ENCODE peak calls at places on chromosome 19, in four cellular contexts. One of them, this sample, is unnamed.

GRCh38 chr19:23822735-23823134 is 64.0 kb upstream of the ZNF681 start:
- DNase-seq in A549: no peak
- DNase-seq in HepG2: no peak
- DNase-seq in K562: no peak
- DNase-seq in this sample: no peak

GRCh38 chr19:11243798-11244169 is 4.4 kb downstream of the ANGPTL8 start:
- DNase-seq in A549: no peak
- DNase-seq in HepG2: no peak
- DNase-seq in K562: no peak
- DNase-seq in this sample: no peak

GRCh38 chr19:38543807-38544568 is 73.8 kb downstream of the MAP4K1 start:
- DNase-seq in A549: peak; percentile 96
- DNase-seq in HepG2: peak; percentile 79
- DNase-seq in K562: peak; percentile 99
- DNase-seq in this sample: no peak

GRCh38 chr19:38228491-38229439 is 4.7 kb upstream of the DPF1 start:
- DNase-seq in A549: no peak
- DNase-seq in HepG2: no peak
- DNase-seq in K562: peak; percentile 74
- DNase-seq in this sample: peak; percentile 78

GRCh38 chr19:3818918-3819317 is 32.7 kb upstream of the MATK start:
- DNase-seq in A549: no peak
- DNase-seq in HepG2: no peak
- DNase-seq in K562: no peak
- DNase-seq in this sample: no peak

GRCh38 chr19:8413593-8413923 is 453 bp downstream of the MARCHF2 start:
- DNase-seq in A549: no peak
- DNase-seq in HepG2: no peak
- DNase-seq in K562: no peak
- DNase-seq in this sample: no peak

GRCh38 chr19:50933640-50934039 is 19.2 kb downstream of the KLK5 start:
- DNase-seq in A549: peak; percentile 84
- DNase-seq in HepG2: no peak
- DNase-seq in K562: no peak
- DNase-seq in this sample: no peak

GRCh38 chr19:41753936-41754529 is 1.3 kb upstream of the CEACAM6 start:
- DNase-seq in A549: peak; percentile 69
- DNase-seq in HepG2: peak; percentile 14
- DNase-seq in K562: peak; percentile 26
- DNase-seq in this sample: peak; percentile 79

GRCh38 chr19:10431943-10432735 is 11.8 kb downstream of the PDE4A start:
- DNase-seq in A549: no peak
- DNase-seq in HepG2: no peak
- DNase-seq in K562: peak; percentile 87
- DNase-seq in this sample: peak; percentile 63

GRCh38 chr19:19406878-19407639 is 1.6 kb downstream of the GATAD2A start:
- DNase-seq in A549: peak; percentile 53
- DNase-seq in HepG2: peak; percentile 42
- DNase-seq in K562: no peak
- DNase-seq in this sample: no peak

GRCh38 chr19:58009666-58010301 is 7.2 kb upstream of the ZNF606 start:
- DNase-seq in A549: peak; percentile 77
- DNase-seq in HepG2: no peak
- DNase-seq in K562: peak; percentile 68
- DNase-seq in this sample: peak; percentile 69

GRCh38 chr19:53772943-53773342 is 51.2 kb downstream of the NLRP12 start:
- DNase-seq in A549: peak; percentile 79
- DNase-seq in HepG2: peak; percentile 67
- DNase-seq in K562: peak; percentile 38
- DNase-seq in this sample: peak; percentile 78

GRCh38 chr19:19491321-19492025 is 23.9 kb downstream of the TSSK6 start:
- DNase-seq in A549: no peak
- DNase-seq in HepG2: no peak
- DNase-seq in K562: no peak
- DNase-seq in this sample: no peak

GRCh38 chr19:42601811-42602443 is 7.2 kb upstream of the CEACAM8 start:
- DNase-seq in A549: peak; percentile 31
- DNase-seq in HepG2: peak; percentile 9
- DNase-seq in K562: peak; percentile 39
- DNase-seq in this sample: no peak

GRCh38 chr19:53961523-53962345 is 1.0 kb upstream of the CACNG8 start:
- DNase-seq in A549: peak; percentile 53
- DNase-seq in HepG2: no peak
- DNase-seq in K562: no peak
- DNase-seq in this sample: no peak

GRCh38 chr19:45780146-45780447 is 2.2 kb downstream of the DMPK start:
- DNase-seq in A549: no peak
- DNase-seq in HepG2: no peak
- DNase-seq in K562: no peak
- DNase-seq in this sample: no peak
- TF ChIP-seq KDM1A in A549: no peak
- TF ChIP-seq KDM1A in HepG2: no peak
- TF ChIP-seq KDM1A in K562: no peak
- TF ChIP-seq KDM1A in this sample: no peak

DNA sequence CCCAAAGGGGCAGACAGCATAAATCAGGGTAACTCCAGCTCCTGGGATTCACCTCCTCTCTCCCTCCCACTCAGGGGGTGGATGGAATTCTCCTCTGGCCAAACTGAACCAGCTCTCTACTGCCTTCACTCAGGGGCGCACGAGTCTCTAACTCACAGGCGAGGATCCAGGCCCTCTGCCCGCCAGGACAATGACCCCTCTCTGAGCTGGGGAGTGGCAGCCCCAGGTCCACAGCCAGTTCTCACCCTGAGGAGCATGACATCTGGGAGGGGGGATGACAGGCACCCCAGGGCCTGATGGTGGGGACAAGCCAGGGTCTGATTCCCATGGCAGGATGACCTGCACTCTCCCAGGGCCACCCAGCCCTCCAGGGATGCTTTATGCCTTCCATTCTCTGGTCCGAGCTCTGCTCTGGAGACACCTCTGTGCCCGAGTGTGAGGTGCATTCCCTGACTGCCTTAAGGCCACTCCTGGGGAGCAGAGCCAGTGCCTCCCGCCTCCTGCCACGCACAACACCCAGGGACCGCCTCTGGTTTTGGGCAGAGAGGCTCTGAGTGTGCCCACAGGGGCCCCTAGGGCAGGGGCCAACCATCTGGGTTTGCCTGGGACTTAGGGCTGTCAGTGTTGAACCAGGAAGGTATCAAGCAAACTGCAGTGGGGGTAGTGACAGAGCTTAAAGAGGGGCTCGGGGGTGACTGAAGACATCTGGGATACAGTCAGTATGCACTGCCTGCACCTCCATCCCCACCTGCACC is 66.2 kb downstream of the GNG7 start:
- DNase-seq in A549: no peak
- DNase-seq in HepG2: no peak
- DNase-seq in K562: no peak
- DNase-seq in this sample: no peak
- TF ChIP-seq RFX5 in A549: no peak
- TF ChIP-seq RFX5 in HepG2: no peak
- TF ChIP-seq RFX5 in K562: no peak
- TF ChIP-seq RFX5 in this sample: no peak

DNA sequence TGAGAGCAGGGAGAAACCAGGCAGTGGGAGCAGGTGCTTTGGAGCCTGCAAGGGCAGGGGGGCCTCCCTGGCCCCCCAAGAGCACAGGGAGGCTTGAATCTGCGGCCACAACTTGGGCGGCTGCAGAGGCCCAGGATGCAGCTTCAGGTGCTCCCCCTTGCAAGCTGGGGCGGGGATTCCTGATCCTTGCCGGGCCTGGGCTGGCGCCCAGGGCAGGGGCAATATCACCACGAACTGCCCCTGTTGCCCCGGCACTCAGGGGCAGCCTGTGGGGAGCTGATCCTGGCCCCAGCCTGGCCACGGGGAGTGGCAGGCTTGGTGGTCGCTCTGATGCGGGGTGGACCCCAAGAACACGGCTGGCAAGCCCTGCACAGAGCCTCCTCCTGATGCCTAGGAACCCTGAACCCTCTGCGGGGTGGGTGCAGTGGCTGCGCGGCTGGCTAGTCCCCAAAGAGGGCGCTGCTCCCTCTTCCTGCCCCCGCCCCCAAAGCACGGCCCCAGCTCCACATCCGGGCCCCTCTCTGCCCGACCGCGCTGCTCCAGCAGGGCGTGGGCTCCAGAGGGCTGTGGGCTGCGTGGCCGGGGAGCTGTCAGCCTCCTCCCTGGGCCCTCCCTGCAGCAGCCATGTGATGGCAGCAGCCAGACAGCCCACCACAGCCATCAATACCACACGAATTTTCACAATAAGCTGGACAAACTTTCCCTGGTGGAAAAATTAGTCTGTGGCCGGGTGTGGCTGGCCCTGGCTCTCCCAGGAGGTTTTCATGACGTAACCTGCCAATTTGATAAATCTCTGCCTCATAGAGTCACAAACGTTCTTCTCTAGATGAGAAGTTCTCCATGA is 21.0 kb downstream of the TNFSF9 start:
- DNase-seq in A549: peak; percentile 61
- DNase-seq in HepG2: peak; percentile 45
- DNase-seq in K562: peak; percentile 86
- DNase-seq in this sample: no peak
- TF ChIP-seq JUN in A549: no peak
- TF ChIP-seq JUN in HepG2: no peak
- TF ChIP-seq JUN in K562: no peak
- TF ChIP-seq JUN in this sample: no peak

DNA sequence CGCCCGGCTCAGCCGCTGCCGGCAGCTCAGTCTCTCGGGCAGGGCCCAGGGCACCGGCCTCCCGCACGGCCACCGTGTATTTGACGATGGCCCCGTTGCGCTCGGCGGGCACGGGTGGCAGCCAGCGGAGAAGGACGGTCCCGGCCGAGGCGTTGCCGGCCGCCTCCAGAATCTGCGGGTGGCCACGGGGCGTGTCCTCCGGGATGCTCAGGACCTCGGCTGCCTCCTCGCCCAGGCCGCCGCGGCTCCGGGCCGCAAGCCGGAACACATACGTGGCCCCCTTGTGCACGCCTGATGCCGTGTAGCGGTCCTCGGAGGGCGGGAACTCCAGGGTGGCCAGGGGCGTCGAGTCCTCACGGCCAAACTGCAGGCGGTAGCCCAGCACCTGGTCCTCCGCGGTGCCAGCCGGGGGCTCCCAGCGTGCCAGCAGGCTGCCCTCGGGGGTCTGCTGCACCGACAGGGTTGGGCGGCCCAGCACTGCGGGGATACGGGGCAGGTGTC is 117.7 kb downstream of the PTPRS start:
- DNase-seq in A549: no peak
- DNase-seq in HepG2: no peak
- DNase-seq in K562: no peak
- DNase-seq in this sample: no peak
- TF ChIP-seq KDM1A in A549: no peak
- TF ChIP-seq KDM1A in HepG2: no peak
- TF ChIP-seq KDM1A in K562: no peak
- TF ChIP-seq KDM1A in this sample: no peak

DNA sequence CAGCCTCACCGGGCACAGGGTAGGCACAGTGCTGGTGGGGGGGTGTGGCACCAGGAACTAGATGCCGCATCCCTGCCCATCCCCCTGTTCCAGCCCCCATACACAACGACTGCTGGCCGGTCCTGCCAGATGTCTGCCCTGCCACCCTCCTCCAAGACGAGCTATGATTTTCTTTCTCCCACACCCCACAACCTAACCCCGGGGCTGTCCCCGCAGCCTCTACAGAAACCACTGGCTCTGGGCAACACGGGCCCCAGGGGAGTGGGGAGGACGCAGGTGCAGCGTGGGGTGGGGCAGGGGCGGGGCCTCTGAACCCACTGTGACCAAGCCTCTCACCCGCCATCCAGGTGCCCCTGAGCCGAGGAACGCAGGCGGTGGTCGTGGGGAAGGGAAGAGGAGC is 15.5 kb downstream of the PGLS start:
- DNase-seq in A549: no peak
- DNase-seq in HepG2: no peak
- DNase-seq in K562: no peak
- DNase-seq in this sample: no peak
- TF ChIP-seq RFX5 in A549: no peak
- TF ChIP-seq RFX5 in HepG2: no peak
- TF ChIP-seq RFX5 in K562: no peak
- TF ChIP-seq RFX5 in this sample: no peak

DNA sequence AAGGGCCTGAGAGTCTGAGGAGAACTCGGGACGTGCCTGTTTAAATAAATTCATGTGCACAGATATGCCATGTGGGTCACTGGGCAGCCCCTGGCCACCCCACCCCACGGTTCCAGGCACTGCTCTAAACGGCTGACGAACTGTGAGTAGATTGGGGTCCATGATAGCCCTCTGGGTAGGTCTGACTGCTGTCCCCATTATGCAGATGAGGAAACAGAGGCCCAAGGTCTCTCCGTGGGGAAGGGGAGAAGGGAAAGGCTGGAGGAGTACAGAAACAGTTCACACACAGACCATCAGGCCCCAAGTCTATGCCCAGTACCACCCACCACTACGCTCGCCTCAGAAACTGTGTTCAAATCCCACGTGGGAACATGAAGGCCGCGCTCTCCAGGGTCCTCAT is 14.1 kb downstream of the ZNF787 start:
- DNase-seq in A549: no peak
- DNase-seq in HepG2: no peak
- DNase-seq in K562: no peak
- DNase-seq in this sample: no peak
- TF ChIP-seq JUN in A549: no peak
- TF ChIP-seq JUN in HepG2: no peak
- TF ChIP-seq JUN in K562: no peak
- TF ChIP-seq JUN in this sample: no peak

GRCh38 chr19:15463865-15464371 is 426 bp downstream of the RASAL3 start:
- DNase-seq in A549: no peak
- DNase-seq in HepG2: no peak
- DNase-seq in K562: no peak
- DNase-seq in this sample: no peak
- TF ChIP-seq KDM1A in A549: no peak
- TF ChIP-seq KDM1A in HepG2: no peak
- TF ChIP-seq KDM1A in K562: no peak
- TF ChIP-seq KDM1A in this sample: no peak

GRCh38 chr19:51980116-51980736 is 6.4 kb downstream of the ZNF350 start:
- DNase-seq in A549: no peak
- DNase-seq in HepG2: no peak
- DNase-seq in K562: no peak
- DNase-seq in this sample: no peak
- TF ChIP-seq RFX5 in A549: no peak
- TF ChIP-seq RFX5 in HepG2: no peak
- TF ChIP-seq RFX5 in K562: no peak
- TF ChIP-seq RFX5 in this sample: no peak

This sample was measured in H1.